ENCODE peak calls at places on chromosomes 3 and 15, in five cellular contexts. M is lower lobe of right lung, H is NCI-H460, Y is nephron progenitor cell, A is myocyte. N is an unnamed sample.

GRCh38 chr15:89551502-89551901 is 23.8 kb upstream of the TICRR start:
- DNase-seq in M (no peak), H (no peak), Y (no peak), A (no peak), N (no peak)

GRCh38 chr3:178562869-178563232 is 26.6 kb downstream of the KCNMB2 start:
- DNase-seq in M (no peak), H (no peak), Y (no peak), A (peak), N (no peak)

GRCh38 chr15:76393614-76394013 is 57.0 kb downstream of the ISL2 start:
- DNase-seq in M (no peak), H (no peak), Y (no peak), A (no peak), N (no peak)

GRCh38 chr3:122012821-122013220 is 9.2 kb downstream of the ILDR1 start:
- DNase-seq in M (no peak), H (no peak), Y (no peak), A (no peak), N (no peak)

GRCh38 chr3:158107508-158108095 is 1.4 kb upstream of the SHOX2 start:
- DNase-seq in M (no peak), H (no peak), Y (no peak), A (no peak), N (no peak)

GRCh38 chr15:68990755-68991500 is 23.6 kb upstream of the NOX5 start:
- DNase-seq in M (no peak), H (no peak), Y (no peak), A (no peak), N (no peak)

GRCh38 chr3:160784853-160785252 is 28.8 kb downstream of the PPM1L start:
- DNase-seq in M (no peak), H (no peak), Y (no peak), A (no peak), N (no peak)

GRCh38 chr3:61861410-61861809 is 300.0 kb downstream of the PTPRG start:
- DNase-seq in M (no peak), H (no peak), Y (no peak), A (no peak), N (no peak)